ENCODE peak calls at places on chromosomes 12 and 14, in ten cellular contexts. N is suprapubic skin, L is sigmoid colon, Y is A549, U is HepG2, M is thyroid gland, W is gastrocnemius medialis, A is IMR-90, I is breast epithelium, Z is Peyer's patch. B is an unnamed sample. For H3K4me1, the result is how much of the 10 kb centered on the place peaks cover.

GRCh38 chr12:53051058-53051880 is 1.4 kb downstream of the TNS2 start:
- DNase-seq in N (no peak), L (peak), Y (peak), U (peak), M (peak), W (peak), A (peak), I (no peak), Z (peak), B (peak)

GRCh38 chr12:62876938-62877548 is 57.9 kb downstream of the PPM1H start:
- DNase-seq in N (no peak), L (no peak), Y (no peak), U (no peak), M (no peak), W (no peak), A (no peak), I (no peak), Z (no peak), B (no peak)

GRCh38 chr14:34715108-34715863 is 893 bp upstream of the CFL2 start:
- DNase-seq in N (no peak), L (no peak), Y (no peak), U (no peak), M (no peak), W (no peak), A (no peak), I (no peak), Z (no peak), B (no peak)

GRCh38 chr14:22479781-22480464 is 109.1 kb downstream of the DAD1 start:
- DNase-seq in N (no peak), L (no peak), Y (no peak), U (no peak), M (no peak), W (no peak), A (no peak), I (no peak), Z (no peak), B (no peak)

GRCh38 chr14:86788229-86788628 is 1204.8 kb downstream of the GALC start:
- DNase-seq in N (no peak), L (no peak), Y (no peak), U (no peak), M (no peak), W (no peak), A (peak), I (no peak), Z (no peak), B (no peak)

GRCh38 chr12:116674643-116675183 is 63.2 kb downstream of the SPRING1 start:
- DNase-seq in N (no peak), L (no peak), Y (no peak), U (no peak), M (no peak), W (no peak), A (peak), I (no peak), Z (no peak), B (no peak)

GRCh38 chr14:49945448-49946319 is 52.8 kb downstream of the ARF6 start:
- DNase-seq in N (no peak), L (no peak), Y (no peak), U (no peak), M (no peak), W (no peak), A (no peak), I (no peak), Z (no peak), B (no peak)

GRCh38 chr12:29212682-29213397 is 63.8 kb downstream of the FAR2 start:
- DNase-seq in N (no peak), L (no peak), Y (no peak), U (no peak), M (no peak), W (no peak), A (no peak), I (no peak), Z (no peak), B (no peak)

GRCh38 chr12:14605401-14605989 is 37.8 kb upstream of the PLBD1 start:
- DNase-seq in N (no peak), L (no peak), Y (peak), U (no peak), M (no peak), W (no peak), A (no peak), I (no peak), Z (no peak), B (no peak)

GRCh38 chr14:93175492-93175891 is 9.2 kb downstream of the MOAP1 start:
- DNase-seq in N (no peak), L (no peak), Y (no peak), U (no peak), M (no peak), W (no peak), A (no peak), I (no peak), Z (no peak), B (no peak)

GRCh38 chr12:127711108-127711507 is 555.9 kb upstream of the TMEM132C start:
- DNase-seq in N (no peak), L (no peak), Y (no peak), U (no peak), M (no peak), W (no peak), A (no peak), I (no peak), Z (no peak), B (no peak)

GRCh38 chr14:77603654-77604270 is 12.7 kb downstream of the SPTLC2 start:
- DNase-seq in N (no peak), L (no peak), Y (peak), U (peak), M (peak), W (no peak), A (no peak), I (no peak), Z (no peak), B (peak)

GRCh38 chr12:7609051-7609450 is 56.7 kb downstream of the APOBEC1 start:
- DNase-seq in N (no peak), L (no peak), Y (no peak), U (no peak), M (no peak), W (no peak), A (no peak), I (no peak), Z (no peak), B (no peak)

GRCh38 chr14:68891851-68892660 is 87.0 kb downstream of the ACTN1 start:
- DNase-seq in N (no peak), L (peak), Y (no peak), U (no peak), M (no peak), W (no peak), A (peak), I (peak), Z (peak), B (no peak)

GRCh38 chr14:75254381-75254821 is 24.2 kb upstream of the FOS start:
- DNase-seq in N (no peak), L (no peak), Y (no peak), U (no peak), M (peak), W (peak), A (no peak), I (peak), Z (peak), B (no peak)

GRCh38 chr14:93114713-93115068 is 1.0 kb downstream of the ITPK1 start:
- DNase-seq in N (no peak), L (no peak), Y (no peak), U (no peak), M (peak), W (peak), A (no peak), I (no peak), Z (peak), B (no peak)

GRCh38 chr12:30602678-30603077 is 93.0 kb downstream of the IPO8 start:
- DNase-seq in N (no peak), L (no peak), Y (no peak), U (no peak), M (no peak), W (no peak), A (no peak), I (no peak), Z (no peak), B (no peak)

GRCh38 chr12:47397664-47398281 is 308.1 kb downstream of the RPAP3 start:
- DNase-seq in N (no peak), L (no peak), Y (peak), U (peak), M (no peak), W (peak), A (peak), I (no peak), Z (no peak), B (no peak)

GRCh38 chr12:119425623-119426022 is 91.1 kb downstream of the CCDC60 start:
- DNase-seq in N (no peak), L (no peak), Y (no peak), U (no peak), M (no peak), W (no peak), A (no peak), I (no peak), Z (no peak), B (no peak)

GRCh38 chr12:15834575-15834974 is 45.4 kb upstream of the EPS8 start:
- DNase-seq in N (no peak), L (no peak), Y (no peak), U (no peak), M (no peak), W (no peak), A (no peak), I (no peak), Z (no peak), B (no peak)

GRCh38 chr12:123150804-123151678 is at the start of gene PITPNM2:
- DNase-seq in N (no peak), L (peak), Y (peak), U (no peak), M (peak), W (peak), A (peak), I (peak), Z (peak), B (peak)

GRCh38 chr14:89673499-89674225 is 256.6 kb upstream of the FOXN3 start:
- DNase-seq in N (no peak), L (no peak), Y (no peak), U (no peak), M (no peak), W (no peak), A (peak), I (no peak), Z (no peak), B (no peak)

GRCh38 chr14:77985235-77985634 is 184.9 kb upstream of the NRXN3 start:
- DNase-seq in N (no peak), L (no peak), Y (no peak), U (no peak), M (no peak), W (no peak), A (no peak), I (no peak), Z (no peak), B (no peak)

GRCh38 chr14:100219126-100219785 is 19.7 kb upstream of the YY1 start:
- DNase-seq in N (no peak), L (no peak), Y (no peak), U (no peak), M (no peak), W (no peak), A (peak), I (no peak), Z (no peak), B (no peak)

GRCh38 chr14:80215756-80216581 is 4.7 kb upstream of the DIO2 start:
- DNase-seq in N (no peak), L (no peak), Y (peak), U (no peak), M (no peak), W (peak), A (peak), I (no peak), Z (no peak), B (peak)

GRCh38 chr14:59009967-59010366 is 178.5 kb upstream of the DAAM1 start:
- DNase-seq in N (no peak), L (no peak), Y (no peak), U (peak), M (no peak), W (no peak), A (no peak), I (no peak), Z (no peak), B (no peak)

GRCh38 chr14:77707355-77707723 is 484 bp downstream of the ALKBH1 start:
- DNase-seq in N (no peak), L (no peak), Y (peak), U (peak), M (peak), W (peak), A (peak), I (no peak), Z (peak), B (no peak)

GRCh38 chr12:69007166-69007857 is 74.3 kb upstream of the CPM start:
- DNase-seq in N (no peak), L (no peak), Y (peak), U (no peak), M (peak), W (peak), A (peak), I (no peak), Z (no peak), B (no peak)

GRCh38 chr12:26318661-26319068 is 123.3 kb downstream of the SSPN start:
- DNase-seq in N (peak), L (peak), Y (no peak), U (peak), M (peak), W (peak), A (peak), I (no peak), Z (no peak), B (peak)

GRCh38 chr14:91149462-91149861 is 35.6 kb downstream of the DGLUCY start:
- DNase-seq in N (no peak), L (peak), Y (peak), U (peak), M (peak), W (peak), A (peak), I (no peak), Z (no peak), B (peak)

GRCh38 chr12:113003631-113004030 is 25.3 kb downstream of the OAS2 start:
- DNase-seq in N (peak), L (no peak), Y (no peak), U (no peak), M (no peak), W (no peak), A (no peak), I (no peak), Z (no peak), B (no peak)

GRCh38 chr12:5889381-5890047 is 55.5 kb downstream of the ANO2 start:
- DNase-seq in N (no peak), L (no peak), Y (peak), U (peak), M (no peak), W (no peak), A (no peak), I (no peak), Z (no peak), B (no peak)

GRCh38 chr14:99574099-99574880 is 29.7 kb downstream of the CCDC85C start:
- DNase-seq in N (no peak), L (no peak), Y (peak), U (peak), M (peak), W (no peak), A (peak), I (no peak), Z (peak), B (no peak)

GRCh38 chr14:64612021-64612380 is 62.2 kb downstream of the PPP1R36 start:
- DNase-seq in N (no peak), L (no peak), Y (peak), U (no peak), M (no peak), W (no peak), A (peak), I (no peak), Z (no peak), B (no peak)

GRCh38 chr12:30908389-30909087 is 18.0 kb upstream of the TSPAN11 start:
- DNase-seq in N (no peak), L (no peak), Y (no peak), U (peak), M (no peak), W (no peak), A (peak), I (no peak), Z (no peak), B (peak)

GRCh38 chr14:97253756-97254155 is 456.6 kb downstream of the VRK1 start:
- DNase-seq in N (no peak), L (no peak), Y (no peak), U (no peak), M (no peak), W (no peak), A (no peak), I (no peak), Z (no peak), B (no peak)

GRCh38 chr14:105329411-105330200 is 15.1 kb downstream of the PACS2 start:
- DNase-seq in N (no peak), L (no peak), Y (no peak), U (no peak), M (no peak), W (no peak), A (no peak), I (no peak), Z (peak), B (no peak)

GRCh38 chr14:63487724-63488123 is 55.5 kb downstream of the PPP2R5E start:
- DNase-seq in N (no peak), L (no peak), Y (no peak), U (no peak), M (no peak), W (no peak), A (no peak), I (no peak), Z (no peak), B (no peak)

DNA sequence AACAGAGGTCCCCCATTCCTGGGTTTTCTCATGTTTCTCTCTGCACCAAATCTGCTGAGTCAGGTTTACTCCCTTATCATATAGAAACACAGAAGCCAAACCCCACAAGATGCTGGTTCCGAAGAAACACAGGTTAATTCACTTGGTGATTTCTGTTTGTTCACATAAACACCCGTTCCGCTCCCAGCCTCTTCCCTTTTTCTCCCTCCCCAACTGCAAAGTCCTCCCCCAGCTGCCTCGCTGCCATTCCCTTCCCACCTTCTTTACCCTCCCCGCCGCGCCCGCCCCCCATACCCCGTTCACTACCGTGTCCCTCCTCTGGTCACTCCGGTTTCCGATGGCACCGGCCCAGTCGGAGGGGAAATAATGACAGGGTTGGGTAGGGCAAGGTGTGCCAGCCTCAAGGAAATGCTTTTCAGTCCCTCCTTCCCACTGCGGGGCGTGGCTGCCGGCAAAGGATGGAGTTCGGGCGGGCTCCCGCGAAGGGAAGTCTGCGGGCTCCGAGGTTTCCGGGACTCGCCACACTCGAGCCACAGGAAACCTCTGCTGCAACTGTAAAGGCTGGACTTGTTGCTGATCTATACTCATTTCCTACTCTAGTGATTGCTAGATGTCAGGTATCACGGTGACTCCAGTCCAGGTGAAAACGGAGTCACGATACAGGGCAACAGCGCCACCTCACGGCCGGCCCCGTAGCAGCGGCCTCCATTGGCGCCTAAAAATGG is at the start of gene STYK1:
- DNase-seq in N (peak), L (no peak), Y (peak), U (peak), M (peak), W (no peak), A (peak), I (peak), Z (peak), B (no peak)
- TF ChIP-seq POLR2A in N (no peak), L (no peak), Y (no peak), U (no peak), M (no peak), W (no peak), A (peak), I (no peak), Z (peak), B (no peak)

GRCh38 chr14:38199768-38200167 is 7.9 kb upstream of the SSTR1 start:
- DNase-seq in N (no peak), L (no peak), Y (no peak), U (no peak), M (no peak), W (no peak), A (peak), I (no peak), Z (no peak), B (no peak)

GRCh38 chr14:38197761-38198345 is 9.9 kb upstream of the SSTR1 start:
- DNase-seq in N (no peak), L (no peak), Y (no peak), U (no peak), M (no peak), W (no peak), A (peak), I (no peak), Z (no peak), B (no peak)

GRCh38 chr14:38198425-38198824 is 9.3 kb upstream of the SSTR1 start:
- DNase-seq in N (no peak), L (no peak), Y (no peak), U (no peak), M (no peak), W (no peak), A (no peak), I (no peak), Z (no peak), B (no peak)

GRCh38 chr14:38197001-38197760 is 10.5 kb upstream of the SSTR1 start:
- DNase-seq in N (no peak), L (no peak), Y (no peak), U (no peak), M (no peak), W (no peak), A (peak), I (no peak), Z (no peak), B (no peak)

GRCh38 chr14:38199076-38199475 is 8.6 kb upstream of the SSTR1 start:
- DNase-seq in N (no peak), L (no peak), Y (no peak), U (no peak), M (no peak), W (no peak), A (no peak), I (no peak), Z (no peak), B (no peak)
- H3K4me3 ChIP-seq in N (no peak), L (no peak), Y (no peak), U (no peak), M (no peak), W (no peak), A (no peak), I (no peak), Z (no peak), B (no peak)

GRCh38 chr14:81382517-81383225 is 17.5 kb downstream of the STON2 start:
- DNase-seq in N (no peak), L (no peak), Y (no peak), U (no peak), M (peak), W (no peak), A (no peak), I (no peak), Z (no peak), B (no peak)

GRCh38 chr14:81385824-81386223 is 14.3 kb downstream of the STON2 start:
- DNase-seq in N (no peak), L (no peak), Y (no peak), U (no peak), M (peak), W (no peak), A (no peak), I (no peak), Z (no peak), B (no peak)

GRCh38 chr14:81386379-81386778 is 13.7 kb downstream of the STON2 start:
- DNase-seq in N (no peak), L (no peak), Y (no peak), U (no peak), M (no peak), W (no peak), A (no peak), I (no peak), Z (no peak), B (no peak)

GRCh38 chr14:81388236-81388801 is 11.8 kb downstream of the STON2 start:
- DNase-seq in N (no peak), L (no peak), Y (no peak), U (no peak), M (no peak), W (no peak), A (no peak), I (no peak), Z (no peak), B (no peak)

GRCh38 chr14:81384900-81385299 is 15.2 kb downstream of the STON2 start:
- DNase-seq in N (no peak), L (no peak), Y (no peak), U (peak), M (peak), W (no peak), A (no peak), I (no peak), Z (no peak), B (no peak)
- H3K4me1 ChIP-seq in N (under half), L (under half), Y (under half), U (under half), M (half or more), W (under half), A (under half), I (under half), Z (under half), B (under half)

GRCh38 chr12:111428728-111429175 is 23.0 kb downstream of the SH2B3 start:
- DNase-seq in N (peak), L (no peak), Y (no peak), U (no peak), M (peak), W (no peak), A (no peak), I (no peak), Z (peak), B (no peak)
- TF ChIP-seq POLR2A in N (no peak), L (no peak), Y (no peak), U (no peak), M (no peak), W (no peak), A (no peak), I (no peak), Z (no peak), B (no peak)

DNA sequence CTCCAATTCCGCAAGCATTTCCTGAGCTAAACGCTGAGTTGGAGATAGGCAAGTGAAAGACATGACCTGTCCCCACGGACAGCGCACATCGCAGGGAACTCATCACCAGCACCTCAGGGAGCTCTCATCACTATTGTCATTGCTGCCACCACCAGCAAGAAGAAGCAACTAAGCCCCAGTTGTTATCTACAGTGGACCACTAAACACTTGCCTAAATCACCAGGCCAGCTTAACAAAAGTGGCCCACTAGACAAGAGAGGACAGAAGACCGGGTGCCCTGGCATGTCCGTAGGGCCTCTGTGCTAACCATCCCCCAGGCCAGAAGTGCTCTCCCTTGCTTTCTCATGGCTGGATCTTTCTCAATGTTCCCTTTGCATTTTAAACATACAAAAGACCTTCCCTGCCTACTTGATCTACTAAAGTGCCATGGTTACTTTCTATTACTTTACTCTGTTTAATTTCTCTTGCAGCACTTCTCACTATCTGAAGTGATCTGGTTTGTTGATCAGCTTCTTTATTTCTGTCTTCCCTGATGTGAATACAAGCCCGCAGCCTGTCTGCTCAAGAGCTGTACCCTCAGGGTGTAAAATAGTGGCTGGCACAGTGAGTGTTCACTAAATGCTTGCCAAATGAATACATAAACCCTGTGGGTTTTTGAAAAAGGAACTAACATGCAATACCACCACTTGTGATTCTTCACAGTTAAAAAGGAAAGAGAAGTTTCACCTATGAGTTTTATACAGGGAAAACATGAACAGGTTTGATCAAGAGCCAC is 60.9 kb upstream of the RFLNA start:
- DNase-seq in N (no peak), L (no peak), Y (no peak), U (no peak), M (no peak), W (no peak), A (no peak), I (no peak), Z (no peak), B (no peak)
- H3K4me3 ChIP-seq in N (no peak), L (no peak), Y (no peak), U (no peak), M (no peak), W (no peak), A (no peak), I (no peak), Z (no peak), B (no peak)